ENCODE peak calls at places on chromosomes 3 and 15, in eight cellular contexts. L is fibroblast of lung; X is H7; R is HepG2; A is upper lobe of right lung; B is vagina; F is neuronal stem cell; V is CD8-positive, alpha-beta T cell. H is an unnamed sample.

GRCh38 chr15:32877620-32878019 is 159.8 kb downstream of the GREM1 start:
- DNase-seq in L (peak; percentile 51), X (no peak), R (no peak), A (no peak), B (no peak), F (no peak), V (no peak), H (no peak)

GRCh38 chr3:190684776-190685175 is 170.9 kb downstream of the IL1RAP start:
- DNase-seq in L (no peak), X (no peak), R (no peak), A (no peak), B (no peak), F (no peak), V (no peak), H (no peak)

GRCh38 chr3:126130981-126131750 is 47.2 kb upstream of the SLC41A3 start:
- DNase-seq in L (no peak), X (peak; percentile 16), R (no peak), A (peak; percentile 58), B (peak; percentile 81), F (no peak), V (no peak), H (no peak)

GRCh38 chr3:194682651-194683310 is 2.9 kb upstream of the FAM43A start:
- DNase-seq in L (peak; percentile 82), X (peak; percentile 84), R (peak; percentile 83), A (peak; percentile 76), B (no peak), F (peak; percentile 53), V (peak; percentile 75), H (peak; percentile 80)

GRCh38 chr3:120642368-120642948 is 39.6 kb downstream of the HGD start:
- DNase-seq in L (peak; percentile 79), X (no peak), R (no peak), A (no peak), B (no peak), F (no peak), V (no peak), H (no peak)

GRCh38 chr15:69265347-69265955 is 33.3 kb upstream of the PAQR5 start:
- DNase-seq in L (peak; percentile 25), X (peak; percentile 28), R (peak; percentile 47), A (no peak), B (no peak), F (no peak), V (no peak), H (peak; percentile 13)

GRCh38 chr15:42184313-42184712 is 23.8 kb downstream of the VPS39 start:
- DNase-seq in L (no peak), X (no peak), R (no peak), A (no peak), B (no peak), F (no peak), V (no peak), H (no peak)

GRCh38 chr3:32430900-32431299 is 39.2 kb downstream of the CMTM7 start:
- DNase-seq in L (no peak), X (no peak), R (no peak), A (no peak), B (no peak), F (no peak), V (no peak), H (no peak)

GRCh38 chr3:138197058-138197457 is 10.0 kb downstream of the ARMC8 start:
- DNase-seq in L (peak; percentile 34), X (peak; percentile 56), R (no peak), A (no peak), B (no peak), F (no peak), V (no peak), H (no peak)

GRCh38 chr15:85545185-85545584 is 164.8 kb downstream of the AKAP13 start:
- DNase-seq in L (no peak), X (no peak), R (no peak), A (no peak), B (no peak), F (no peak), V (no peak), H (no peak)

GRCh38 chr15:80887148-80887547 is 102.5 kb downstream of the MESD start:
- DNase-seq in L (no peak), X (no peak), R (no peak), A (no peak), B (no peak), F (no peak), V (no peak), H (no peak)

GRCh38 chr3:47899495-47900108 is 96.7 kb downstream of the DHX30 start:
- DNase-seq in L (peak; percentile 42), X (no peak), R (no peak), A (no peak), B (no peak), F (no peak), V (no peak), H (no peak)

GRCh38 chr15:85691350-85692240 is 103.1 kb downstream of the KLHL25 start:
- DNase-seq in L (no peak), X (no peak), R (no peak), A (no peak), B (no peak), F (no peak), V (no peak), H (no peak)

GRCh38 chr3:70970136-70970535 is 613.4 kb downstream of the FOXP1 start:
- DNase-seq in L (no peak), X (no peak), R (no peak), A (no peak), B (no peak), F (no peak), V (no peak), H (no peak)

GRCh38 chr3:153614563-153614962 is 452.5 kb downstream of the RAP2B start:
- DNase-seq in L (peak; percentile 75), X (no peak), R (no peak), A (no peak), B (no peak), F (no peak), V (no peak), H (no peak)

GRCh38 chr3:152779649-152780048 is 55.3 kb upstream of the P2RY1 start:
- DNase-seq in L (peak; percentile 65), X (peak; percentile 5), R (no peak), A (no peak), B (no peak), F (peak; percentile 32), V (no peak), H (peak; percentile 44)

GRCh38 chr3:130480736-130481135 is 36.2 kb upstream of the COL6A6 start:
- DNase-seq in L (peak; percentile 42), X (peak; percentile 37), R (no peak), A (no peak), B (no peak), F (peak; percentile 11), V (no peak), H (peak; percentile 43)

DNA sequence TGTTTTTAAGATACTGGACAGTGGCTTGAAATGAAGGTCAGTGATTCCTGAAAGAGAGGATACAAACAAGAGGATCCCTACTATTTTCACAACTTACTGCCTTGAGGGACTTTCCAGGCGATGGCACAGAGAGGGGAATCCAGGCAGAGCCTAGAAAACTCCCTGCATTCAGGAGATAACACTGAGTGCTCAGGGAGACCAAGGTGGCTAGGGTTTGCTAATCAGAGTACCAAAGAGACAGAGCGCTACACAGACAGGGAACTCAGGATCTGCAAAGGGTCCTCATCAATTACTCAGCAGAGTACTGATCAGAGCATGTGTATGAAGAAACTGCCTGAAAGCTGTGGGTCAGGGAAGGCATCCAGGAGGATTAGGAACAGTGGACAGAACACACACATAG is 11.7 kb upstream of the MRPS22 start:
- DNase-seq in L (no peak), X (no peak), R (no peak), A (no peak), B (no peak), F (no peak), V (no peak), H (no peak)
- H3K27me3 ChIP-seq in L (peaks cover 7% of the 10 kb centered on the region), X (peaks cover 5% of the 10 kb centered on the region), R (peaks cover 21% of the 10 kb centered on the region), A (peaks cover 16% of the 10 kb centered on the region), B (no peaks in the 10 kb centered on the region), F (peaks cover 43% of the 10 kb centered on the region), V (peaks cover 4% of the 10 kb centered on the region), H (peaks cover 35% of the 10 kb centered on the region)

GRCh38 chr3:109330405-109330804 is 6.9 kb downstream of the DPPA4 start:
- DNase-seq in L (no peak), X (no peak), R (no peak), A (no peak), B (no peak), F (no peak), V (no peak), H (no peak)
- H3K36me3 ChIP-seq in L (no peaks in the 10 kb centered on the region), X (peaks cover 65% of the 10 kb centered on the region), R (no peaks in the 10 kb centered on the region), A (no peaks in the 10 kb centered on the region), B (no peaks in the 10 kb centered on the region), F (peaks cover 40% of the 10 kb centered on the region), V (no peaks in the 10 kb centered on the region), H (peaks cover 93% of the 10 kb centered on the region)

GRCh38 chr3:8625991-8626390 is 18.6 kb downstream of the SSUH2 start:
- DNase-seq in L (peak; percentile 67), X (no peak), R (no peak), A (peak; percentile 53), B (no peak), F (no peak), V (no peak), H (no peak)

GRCh38 chr3:8624612-8625011 is 20.0 kb downstream of the SSUH2 start:
- DNase-seq in L (no peak), X (no peak), R (no peak), A (peak; percentile 37), B (no peak), F (no peak), V (no peak), H (no peak)

GRCh38 chr3:8629151-8630021 is 15.2 kb downstream of the SSUH2 start:
- DNase-seq in L (peak; percentile 96), X (no peak), R (no peak), A (peak; percentile 87), B (no peak), F (no peak), V (peak; percentile 69), H (no peak)

GRCh38 chr3:8627949-8628348 is 16.6 kb downstream of the SSUH2 start:
- DNase-seq in L (no peak), X (no peak), R (no peak), A (no peak), B (no peak), F (no peak), V (no peak), H (no peak)

GRCh38 chr3:8627541-8627940 is 17.1 kb downstream of the SSUH2 start:
- DNase-seq in L (no peak), X (no peak), R (no peak), A (peak; percentile 37), B (no peak), F (no peak), V (no peak), H (no peak)
- H3K27me3 ChIP-seq in L (no peaks in the 10 kb centered on the region), X (no peaks in the 10 kb centered on the region), R (no peaks in the 10 kb centered on the region), A (no peaks in the 10 kb centered on the region), B (no peaks in the 10 kb centered on the region), F (no peaks in the 10 kb centered on the region), V (no peaks in the 10 kb centered on the region), H (peaks cover 3% of the 10 kb centered on the region)

GRCh38 chr3:156681003-156681402 is 6.6 kb downstream of the TIPARP start:
- DNase-seq in L (peak; percentile 94), X (peak; percentile 17), R (peak; percentile 71), A (no peak), B (no peak), F (peak; percentile 18), V (no peak), H (peak; percentile 43)

GRCh38 chr3:156678216-156678615 is 3.8 kb downstream of the TIPARP start:
- DNase-seq in L (no peak), X (no peak), R (no peak), A (no peak), B (no peak), F (no peak), V (no peak), H (no peak)

GRCh38 chr3:156682963-156683362 is 8.6 kb downstream of the TIPARP start:
- DNase-seq in L (no peak), X (no peak), R (no peak), A (no peak), B (no peak), F (no peak), V (no peak), H (no peak)

GRCh38 chr3:156682491-156682890 is 8.1 kb downstream of the TIPARP start:
- DNase-seq in L (no peak), X (no peak), R (no peak), A (no peak), B (no peak), F (no peak), V (no peak), H (no peak)

GRCh38 chr3:156680243-156680930 is 6.0 kb downstream of the TIPARP start:
- DNase-seq in L (no peak), X (no peak), R (no peak), A (no peak), B (no peak), F (no peak), V (no peak), H (no peak)
- H3K36me3 ChIP-seq in L (peaks cover 5% of the 10 kb centered on the region), X (peaks cover 5% of the 10 kb centered on the region), R (peaks cover 4% of the 10 kb centered on the region), A (peaks cover 23% of the 10 kb centered on the region), B (peaks cover 26% of the 10 kb centered on the region), F (peaks cover 12% of the 10 kb centered on the region), V (peaks cover 7% of the 10 kb centered on the region), H (peaks cover 57% of the 10 kb centered on the region)